ENCODE peak calls at places on chromosomes 13 and 19, in five cellular contexts. L is neuronal stem cell; D is thoracic aorta; H is CD8-positive, alpha-beta memory T cell; I is fibroblast of lung. M is an unnamed sample.

GRCh38 chr13:49625392-49626137 is 2.7 kb upstream of the ARL11 start:
- DNase-seq in L (no peak), D (no peak), H (no peak), I (peak; percentile 64), M (no peak)

GRCh38 chr13:46577656-46578589 is 25.0 kb downstream of the LRCH1 start:
- DNase-seq in L (no peak), D (no peak), H (no peak), I (no peak), M (peak; percentile 55)

GRCh38 chr19:33794578-33795369 is 1.9 kb upstream of the KCTD15 start:
- DNase-seq in L (peak; percentile 26), D (no peak), H (no peak), I (no peak), M (no peak)

GRCh38 chr19:34824686-34825085 is 51.7 kb upstream of the ZNF599 start:
- DNase-seq in L (no peak), D (no peak), H (no peak), I (no peak), M (no peak)

GRCh38 chr13:35768551-35768950 is 292.1 kb upstream of the MAB21L1 start:
- DNase-seq in L (no peak), D (no peak), H (no peak), I (peak; percentile 41), M (peak; percentile 67)

GRCh38 chr19:13839938-13840750 is 36.8 kb upstream of the NANOS3 start:
- DNase-seq in L (no peak), D (no peak), H (peak; percentile 55), I (no peak), M (peak; percentile 95)

GRCh38 chr19:277581-278165 is 13.5 kb downstream of the PLPP2 start:
- DNase-seq in L (peak; percentile 63), D (no peak), H (no peak), I (peak; percentile 43), M (no peak)

GRCh38 chr13:110820311-110820710 is 94.6 kb downstream of the ANKRD10 start:
- DNase-seq in L (no peak), D (no peak), H (no peak), I (no peak), M (no peak)

GRCh38 chr13:80070024-80070703 is 270.8 kb downstream of the SPRY2 start:
- DNase-seq in L (no peak), D (no peak), H (no peak), I (no peak), M (no peak)

GRCh38 chr19:33227242-33227650 is 1.6 kb upstream of the SLC7A10 start:
- DNase-seq in L (no peak), D (no peak), H (no peak), I (peak; percentile 63), M (no peak)

GRCh38 chr13:32026619-32027018 is 5.0 kb upstream of the FRY start:
- DNase-seq in L (no peak), D (no peak), H (no peak), I (no peak), M (no peak)
- H3K9me3 ChIP-seq in L (no peaks in the 10 kb centered on the region), D (no peaks in the 10 kb centered on the region), H (no peaks in the 10 kb centered on the region), I (no peaks in the 10 kb centered on the region), M (no peaks in the 10 kb centered on the region)

DNA sequence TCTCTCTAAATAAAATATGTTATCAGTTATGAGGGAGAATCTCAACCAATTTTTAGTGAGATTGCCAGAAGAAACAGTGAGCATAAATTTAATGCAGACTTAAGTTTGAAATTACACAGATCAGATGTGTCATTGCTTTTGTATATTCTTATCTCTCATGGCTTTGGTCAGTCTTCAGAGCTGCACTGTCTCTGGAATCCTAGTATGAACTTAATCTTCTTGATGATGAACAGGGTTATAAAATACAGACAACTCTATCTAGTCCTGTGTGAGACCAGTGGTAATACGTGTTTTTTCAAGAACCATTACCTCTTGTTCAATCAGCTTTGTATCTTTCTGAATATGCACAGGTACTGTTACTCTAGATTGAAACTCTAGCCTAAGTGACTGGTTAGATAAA is 528.0 kb downstream of the DACH1 start:
- DNase-seq in L (no peak), D (no peak), H (no peak), I (no peak), M (no peak)
- H3K4me1 ChIP-seq in L (no peaks in the 10 kb centered on the region), D (no peaks in the 10 kb centered on the region), H (no peaks in the 10 kb centered on the region), I (no peaks in the 10 kb centered on the region), M (no peaks in the 10 kb centered on the region)

DNA sequence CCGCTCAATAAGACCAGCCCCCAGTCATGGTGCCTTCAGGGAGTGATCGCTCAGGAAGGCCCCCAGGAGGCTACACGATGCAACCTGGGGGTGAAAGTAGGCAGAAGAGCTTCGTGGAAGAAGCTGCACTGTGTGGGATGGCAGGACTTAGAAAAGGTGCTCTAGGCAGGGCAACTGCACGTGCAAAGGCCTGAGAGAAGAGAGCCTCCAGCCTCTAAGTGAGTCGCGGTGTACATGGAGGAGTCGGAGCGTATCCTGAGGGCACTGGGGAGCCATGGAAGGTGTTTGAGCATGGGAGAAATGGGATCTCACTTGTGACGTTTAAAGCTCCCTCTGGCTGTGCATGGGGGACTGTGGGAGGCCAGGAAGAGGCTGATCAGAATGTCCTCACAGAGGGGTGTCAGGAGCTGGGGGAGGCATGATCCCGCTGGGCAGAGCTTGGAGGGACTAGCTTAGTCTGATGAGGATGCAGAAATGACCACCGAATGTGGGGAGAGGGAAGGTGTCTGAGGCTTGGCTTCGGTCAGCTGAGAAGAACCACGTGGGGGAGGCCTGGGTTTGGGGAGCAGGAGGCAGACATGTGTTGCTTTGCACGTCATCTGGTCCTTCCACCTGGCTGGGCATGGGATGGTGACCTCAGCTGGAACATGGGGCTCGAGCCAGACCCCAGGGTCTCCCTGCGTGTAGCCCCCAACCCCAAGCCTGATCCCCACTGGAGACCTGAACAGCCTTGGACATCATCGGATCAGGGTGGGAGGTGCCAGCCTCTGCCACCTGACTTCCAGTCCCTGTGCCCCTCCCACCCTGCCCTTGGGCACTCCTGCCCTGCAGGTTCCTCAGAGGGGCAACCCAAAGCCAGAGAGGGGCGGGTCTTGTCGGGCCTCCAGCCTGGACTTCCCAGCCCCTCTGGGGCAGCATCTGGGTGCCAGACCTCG is 1.1 kb downstream of the APC2 start:
- DNase-seq in L (no peak), D (no peak), H (no peak), I (no peak), M (no peak)
- H3K27me3 ChIP-seq in L (no peaks in the 10 kb centered on the region), D (peaks cover 17% of the 10 kb centered on the region), H (peaks cover 70% of the 10 kb centered on the region), I (peaks cover 74% of the 10 kb centered on the region), M (peaks cover 93% of the 10 kb centered on the region)

GRCh38 chr19:11019262-11019661 is 58.4 kb downstream of the SMARCA4 start:
- DNase-seq in L (no peak), D (no peak), H (no peak), I (no peak), M (no peak)

GRCh38 chr19:11019824-11020223 is 59.0 kb downstream of the SMARCA4 start:
- DNase-seq in L (no peak), D (no peak), H (no peak), I (no peak), M (no peak)

GRCh38 chr19:11020982-11021759 is 60.3 kb downstream of the SMARCA4 start:
- DNase-seq in L (no peak), D (no peak), H (no peak), I (no peak), M (no peak)

GRCh38 chr19:11021760-11022144 is 60.9 kb downstream of the SMARCA4 start:
- DNase-seq in L (no peak), D (no peak), H (no peak), I (no peak), M (no peak)

GRCh38 chr19:11020423-11020822 is 59.6 kb downstream of the SMARCA4 start:
- DNase-seq in L (no peak), D (no peak), H (no peak), I (no peak), M (no peak)
- H3K9me3 ChIP-seq in L (no peaks in the 10 kb centered on the region), D (no peaks in the 10 kb centered on the region), H (no peaks in the 10 kb centered on the region), I (no peaks in the 10 kb centered on the region), M (no peaks in the 10 kb centered on the region)

DNA sequence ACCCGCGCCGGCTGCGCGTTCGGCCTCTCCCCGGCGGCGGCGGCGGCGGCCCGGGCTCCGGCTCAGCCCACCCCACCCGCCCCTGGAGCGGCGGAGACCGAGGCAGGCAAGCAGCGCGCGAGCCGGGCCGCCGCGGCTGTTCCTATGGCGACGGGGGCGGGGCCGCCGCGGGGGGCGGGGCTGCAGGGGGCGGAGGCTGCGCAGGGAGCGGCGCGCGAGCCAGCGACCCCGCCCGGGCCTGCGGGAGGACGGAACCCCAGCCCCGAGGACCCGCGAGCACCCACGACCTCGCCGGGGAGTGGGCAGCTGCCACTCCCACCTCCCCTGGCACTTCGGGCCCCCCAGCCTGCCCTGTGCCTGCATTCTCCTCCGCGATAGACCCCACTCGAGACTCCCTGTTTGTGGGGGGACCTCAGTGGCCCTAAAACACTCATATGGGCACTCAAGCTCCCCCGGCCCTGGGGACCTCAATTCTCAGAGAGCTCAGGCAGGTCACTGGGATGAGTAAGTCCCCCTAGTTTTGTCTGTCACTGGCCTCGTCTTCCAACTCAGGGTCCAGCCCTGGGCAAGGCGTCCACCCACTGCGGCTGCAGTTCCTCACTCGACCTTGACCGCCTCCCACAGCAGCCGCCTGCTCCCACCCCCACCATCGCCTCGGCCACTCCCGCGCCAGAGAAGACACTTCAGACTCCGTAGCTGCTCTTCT is at the start of gene CTXN1:
- DNase-seq in L (peak; percentile 72), D (no peak), H (peak; percentile 61), I (peak; percentile 37), M (no peak)
- H3K4me1 ChIP-seq in L (peaks cover 14% of the 10 kb centered on the region), D (peaks cover 70% of the 10 kb centered on the region), H (peaks cover 18% of the 10 kb centered on the region), I (peaks cover 30% of the 10 kb centered on the region), M (peaks cover 50% of the 10 kb centered on the region)

DNA sequence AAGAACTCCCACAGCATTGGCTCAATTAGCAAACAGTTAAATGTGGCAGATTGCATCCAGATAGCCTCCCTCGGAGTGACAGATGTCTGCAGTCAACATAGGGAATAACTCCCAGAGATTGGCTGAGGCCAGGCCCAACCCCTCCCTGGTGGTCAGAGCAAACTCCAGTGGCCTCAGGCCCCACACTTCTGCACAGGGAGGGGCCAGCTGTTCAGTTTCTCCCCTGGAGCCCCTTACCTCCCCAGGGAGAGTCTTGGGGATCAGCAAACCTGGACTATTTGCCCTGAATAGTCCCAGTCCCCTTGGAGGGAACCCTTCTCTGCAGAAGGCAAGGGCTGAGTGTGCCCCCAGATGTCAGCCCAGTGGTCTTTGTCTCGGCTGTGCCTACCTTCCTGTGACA is 102.6 kb upstream of the UQCRFS1 start:
- DNase-seq in L (no peak), D (no peak), H (no peak), I (no peak), M (no peak)
- H3K27me3 ChIP-seq in L (no peaks in the 10 kb centered on the region), D (no peaks in the 10 kb centered on the region), H (no peaks in the 10 kb centered on the region), I (no peaks in the 10 kb centered on the region), M (no peaks in the 10 kb centered on the region)

GRCh38 chr19:38304866-38305429 is 897 bp downstream of the C19orf33 start:
- DNase-seq in L (peak; percentile 82), D (no peak), H (no peak), I (no peak), M (no peak)

GRCh38 chr19:38304352-38304865 is 358 bp downstream of the C19orf33 start:
- DNase-seq in L (no peak), D (no peak), H (no peak), I (no peak), M (no peak)

GRCh38 chr19:38307076-38307475 is 3.0 kb downstream of the C19orf33 start:
- DNase-seq in L (no peak), D (no peak), H (no peak), I (no peak), M (no peak)

GRCh38 chr19:38307597-38307996 is 3.5 kb downstream of the C19orf33 start:
- DNase-seq in L (no peak), D (no peak), H (no peak), I (no peak), M (no peak)

DNA sequence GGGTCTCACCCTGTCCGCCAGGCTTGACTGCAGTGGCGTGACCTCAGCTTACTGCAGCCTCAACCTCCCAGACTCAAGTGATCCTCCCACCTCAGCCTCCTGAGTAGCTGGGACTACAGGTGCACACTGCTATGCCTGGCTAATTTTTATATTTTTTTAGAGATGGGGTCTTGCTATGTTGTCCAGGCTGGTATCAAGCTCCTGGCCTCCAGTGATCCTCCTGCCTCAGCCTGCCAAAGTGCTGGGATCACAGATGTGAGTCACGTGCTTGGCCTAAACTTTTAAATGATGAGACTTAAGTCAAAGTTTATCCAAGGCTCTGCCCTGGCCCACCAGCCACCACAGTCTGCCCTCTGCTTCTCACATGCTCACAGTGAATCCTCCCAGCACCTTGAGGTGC is 2.2 kb downstream of the C19orf33 start:
- DNase-seq in L (no peak), D (no peak), H (no peak), I (no peak), M (no peak)
- H3K9me3 ChIP-seq in L (no peaks in the 10 kb centered on the region), D (no peaks in the 10 kb centered on the region), H (no peaks in the 10 kb centered on the region), I (no peaks in the 10 kb centered on the region), M (no peaks in the 10 kb centered on the region)

M was measured in SJSA1.